ENCODE peak calls at places on chromosomes 2 and 18, in eight cellular contexts. P is neural progenitor cell, L is upper lobe of right lung, F is HFFc6, M is colonic mucosa, T is endothelial cell, J is gastrocnemius medialis, I is HepG2. G is an unnamed sample.
A peak's percentile ranks its signal among the peaks of the same experiment; 100 is the strongest.

GRCh38 chr2:140526575-140526974 is 1604.2 kb downstream of the LRP1B start:
- DNase-seq in M (no peak), J (no peak), P (no peak), L (no peak), T (no peak), I (no peak), F (no peak), G (no peak)

GRCh38 chr2:195251221-195251620 is 405.8 kb upstream of the SLC39A10 start:
- DNase-seq in J (no peak), I (no peak), F (no peak), M (no peak), T (no peak), P (no peak), L (no peak), G (no peak)

GRCh38 chr2:72971036-72971435 is 53.7 kb downstream of the EMX1 start:
- DNase-seq in J (no peak), L (no peak), P (no peak), T (no peak), I (no peak), M (no peak), F (no peak), G (no peak)

GRCh38 chr2:24269270-24269669 is 91.1 kb downstream of the ITSN2 start:
- DNase-seq in T (no peak), M (no peak), F (peak; percentile 25), J (no peak), L (no peak), P (no peak), I (peak; percentile 47), G (no peak)

GRCh38 chr18:57741273-57741672 is 61.8 kb downstream of the ATP8B1 start:
- DNase-seq in P (no peak), T (no peak), L (no peak), M (peak; percentile 14), F (no peak), J (no peak), I (no peak), G (no peak)

GRCh38 chr18:77133920-77134496 is 1.4 kb upstream of the MBP start:
- DNase-seq in M (peak; percentile 48), I (peak; percentile 20), L (no peak), J (peak; percentile 68), T (no peak), F (no peak), P (peak; percentile 40), G (peak; percentile 45)

GRCh38 chr2:99977947-99978346 is 164.4 kb downstream of the AFF3 start:
- DNase-seq in F (no peak), M (no peak), T (no peak), J (no peak), P (no peak), L (no peak), I (no peak), G (no peak)

GRCh38 chr2:132550285-132550684 is 119.7 kb downstream of the LYPD1 start:
- DNase-seq in I (no peak), T (no peak), P (no peak), M (no peak), J (no peak), F (no peak), L (no peak), G (no peak)

GRCh38 chr18:44117821-44118220 is 562.9 kb upstream of the SETBP1 start:
- DNase-seq in P (no peak), J (no peak), M (no peak), I (no peak), F (no peak), T (no peak), L (no peak), G (no peak)

GRCh38 chr2:175468699-175469098 is 287.2 kb upstream of the ATP5MC3 start:
- DNase-seq in I (no peak), L (no peak), J (no peak), P (no peak), F (no peak), M (no peak), T (no peak), G (no peak)

GRCh38 chr2:60400462-60400861 is 153.0 kb downstream of the BCL11A start:
- DNase-seq in P (no peak), M (no peak), T (no peak), F (no peak), I (no peak), L (no peak), J (no peak), G (no peak)

GRCh38 chr2:235675678-235676535 is 182.1 kb downstream of the AGAP1 start:
- DNase-seq in L (no peak), M (no peak), J (no peak), T (no peak), P (no peak), I (peak; percentile 29), F (peak; percentile 53), G (no peak)
- TF ChIP-seq CTCF in L (no peak), M (no peak), J (no peak), T (no peak), P (no peak), I (peak; percentile 27), F (peak; percentile 52), G (no peak)

GRCh38 chr2:178306351-178307073 is 112.2 kb downstream of the OSBPL6 start:
- DNase-seq in M (peak; percentile 57), P (peak; percentile 68), L (peak; percentile 71), J (no peak), I (peak; percentile 62), F (no peak), T (peak; percentile 67), G (peak; percentile 57)
- TF ChIP-seq CTCF in M (peak; percentile 33), P (peak; percentile 69), L (peak; percentile 59), J (peak; percentile 27), I (peak; percentile 87), F (peak; percentile 67), T (peak; percentile 32), G (peak; percentile 54)

GRCh38 chr2:198657520-198658121 is 800.1 kb downstream of the SATB2 start:
- DNase-seq in J (no peak), T (peak; percentile 39), I (peak; percentile 7), L (no peak), M (peak; percentile 56), F (no peak), P (peak; percentile 63), G (peak; percentile 22)
- TF ChIP-seq CTCF in J (no peak), T (peak; percentile 78), I (peak; percentile 49), L (peak; percentile 29), M (peak; percentile 50), F (peak; percentile 69), P (peak; percentile 78), G (peak; percentile 17)

DNA sequence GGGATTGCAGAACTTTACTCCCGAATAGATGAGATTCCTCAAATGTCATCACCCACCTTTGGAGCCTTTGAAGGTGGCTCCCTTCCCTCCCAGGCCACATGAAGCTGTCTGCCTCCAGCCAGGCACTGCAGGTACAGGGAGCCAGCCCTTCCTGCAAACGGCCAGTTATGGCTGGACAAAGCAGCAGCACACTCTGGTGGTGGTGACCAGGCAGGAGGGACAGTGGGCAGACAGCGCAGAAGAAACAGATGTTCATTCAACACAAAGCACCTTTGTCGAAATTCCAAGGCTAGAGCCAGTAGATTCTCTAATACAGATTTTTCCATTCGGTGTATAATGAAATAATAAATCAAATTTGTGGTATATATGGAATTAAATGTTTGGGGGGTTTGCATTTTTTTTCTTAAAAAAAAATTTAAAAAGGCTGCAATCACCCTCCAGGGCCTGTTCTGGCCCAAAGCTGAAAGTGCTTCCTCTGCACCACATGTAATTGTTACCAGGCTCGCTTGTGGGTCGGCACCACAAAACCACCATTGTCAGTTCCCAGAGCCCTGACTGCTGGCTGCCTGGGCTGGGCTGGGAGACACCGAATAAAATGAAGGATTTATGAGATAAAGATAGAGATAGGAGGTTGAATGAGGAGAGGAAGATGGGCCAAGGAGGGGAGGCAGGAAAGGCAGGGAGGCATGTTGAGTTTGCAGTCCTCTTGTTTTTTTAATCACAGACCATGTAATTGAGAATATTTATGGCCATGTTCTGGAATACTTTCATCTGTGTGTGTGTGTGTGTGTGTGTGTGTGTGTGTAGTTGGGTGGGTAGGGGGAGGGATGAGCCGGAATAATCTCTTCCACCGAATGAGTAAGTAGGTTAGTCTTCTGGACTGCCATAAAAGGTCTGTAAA is 14.5 kb downstream of the NRP2 start:
- DNase-seq in L (no peak), F (no peak), J (no peak), M (no peak), T (peak; percentile 23), P (peak; percentile 57), I (peak; percentile 64), G (no peak)
- TF ChIP-seq CTCF in L (peak; percentile 17), F (peak; percentile 39), J (no peak), M (no peak), T (no peak), P (peak; percentile 50), I (peak; percentile 89), G (no peak)

GRCh38 chr2:151761193-151761592 is 26.9 kb upstream of the NEB start:
- DNase-seq in M (no peak), P (no peak), L (no peak), I (no peak), T (no peak), F (no peak), J (no peak), G (no peak)

GRCh38 chr2:151760139-151760650 is 25.9 kb upstream of the NEB start:
- DNase-seq in T (no peak), I (peak; percentile 79), P (peak; percentile 87), J (peak; percentile 96), F (no peak), L (no peak), M (no peak), G (no peak)

GRCh38 chr2:151756820-151757219 is 22.5 kb upstream of the NEB start:
- DNase-seq in P (no peak), J (no peak), M (no peak), T (no peak), F (no peak), L (no peak), I (no peak), G (no peak)

GRCh38 chr2:151757861-151758260 is 23.6 kb upstream of the NEB start:
- DNase-seq in M (no peak), F (no peak), J (no peak), I (peak; percentile 27), P (no peak), L (no peak), T (no peak), G (no peak)

GRCh38 chr2:151758744-151759143 is 24.5 kb upstream of the NEB start:
- DNase-seq in T (no peak), L (no peak), M (no peak), J (no peak), I (no peak), P (no peak), F (no peak), G (no peak)
- TF ChIP-seq CTCF in T (no peak), L (no peak), M (no peak), J (no peak), I (no peak), P (no peak), F (no peak), G (no peak)

GRCh38 chr2:156334496-156335478 is 2.3 kb upstream of the NR4A2 start:
- DNase-seq in J (peak; percentile 91), P (peak; percentile 76), F (peak; percentile 85), L (peak; percentile 94), M (peak; percentile 91), T (peak; percentile 74), I (peak; percentile 18), G (peak; percentile 94)
- TF ChIP-seq CTCF in J (no peak), P (peak; percentile 1), F (peak; percentile 42), L (no peak), M (no peak), T (no peak), I (peak; percentile 40), G (no peak)

G was measured in activated CD8-positive, alpha-beta T cell treated with anti-CD3 and anti-CD28 coated beads for 36 hours.